ENCODE peak calls at places on chromosome 20, in seven cellular contexts. One of them, this sample, is unnamed.

GRCh38 chr20:44803383-44803941 is 6.9 kb downstream of the RIMS4 start:
- DNase-seq in AG10803: no peak
- DNase-seq in skeletal muscle cell: no peak
- DNase-seq in CD4-positive, alpha-beta T cell: no peak
- DNase-seq in colonic mucosa: no peak
- DNase-seq in NCI-H774: no peak
- DNase-seq in NCI-H1436: peak
- DNase-seq in this sample: no peak

GRCh38 chr20:32052090-32052791 is at the start of gene HCK:
- DNase-seq in skeletal muscle cell: no peak
- DNase-seq in AG10803: no peak
- DNase-seq in CD4-positive, alpha-beta T cell: no peak
- DNase-seq in NCI-H1436: no peak
- DNase-seq in NCI-H774: no peak
- DNase-seq in colonic mucosa: no peak
- DNase-seq in this sample: no peak

GRCh38 chr20:61953789-61954125 is 111.9 kb downstream of the TAF4 start:
- DNase-seq in colonic mucosa: no peak
- DNase-seq in AG10803: no peak
- DNase-seq in NCI-H1436: peak
- DNase-seq in skeletal muscle cell: no peak
- DNase-seq in NCI-H774: no peak
- DNase-seq in CD4-positive, alpha-beta T cell: no peak
- DNase-seq in this sample: no peak

GRCh38 chr20:38184098-38184497 is 19.0 kb upstream of the TGM2 start:
- DNase-seq in AG10803: no peak
- DNase-seq in colonic mucosa: no peak
- DNase-seq in NCI-H774: no peak
- DNase-seq in skeletal muscle cell: no peak
- DNase-seq in NCI-H1436: no peak
- DNase-seq in CD4-positive, alpha-beta T cell: no peak
- DNase-seq in this sample: no peak

GRCh38 chr20:16505894-16506293 is 67.4 kb downstream of the KIF16B start:
- DNase-seq in CD4-positive, alpha-beta T cell: no peak
- DNase-seq in skeletal muscle cell: no peak
- DNase-seq in colonic mucosa: no peak
- DNase-seq in AG10803: no peak
- DNase-seq in NCI-H1436: no peak
- DNase-seq in NCI-H774: no peak
- DNase-seq in this sample: no peak

GRCh38 chr20:19784511-19785172 is 26.6 kb downstream of the RIN2 start:
- DNase-seq in skeletal muscle cell: peak
- DNase-seq in colonic mucosa: peak
- DNase-seq in CD4-positive, alpha-beta T cell: no peak
- DNase-seq in NCI-H774: peak
- DNase-seq in NCI-H1436: peak
- DNase-seq in AG10803: peak
- DNase-seq in this sample: peak

GRCh38 chr20:22475662-22476061 is 108.7 kb downstream of the FOXA2 start:
- DNase-seq in skeletal muscle cell: no peak
- DNase-seq in NCI-H1436: no peak
- DNase-seq in colonic mucosa: no peak
- DNase-seq in CD4-positive, alpha-beta T cell: no peak
- DNase-seq in NCI-H774: no peak
- DNase-seq in AG10803: no peak
- DNase-seq in this sample: no peak

GRCh38 chr20:63128367-63128766 is 87.6 kb downstream of the YTHDF1 start:
- DNase-seq in AG10803: no peak
- DNase-seq in colonic mucosa: no peak
- DNase-seq in NCI-H774: no peak
- DNase-seq in skeletal muscle cell: no peak
- DNase-seq in NCI-H1436: no peak
- DNase-seq in CD4-positive, alpha-beta T cell: no peak
- DNase-seq in this sample: no peak

GRCh38 chr20:10800288-10800687 is 126.5 kb upstream of the JAG1 start:
- DNase-seq in NCI-H1436: peak
- DNase-seq in CD4-positive, alpha-beta T cell: no peak
- DNase-seq in skeletal muscle cell: no peak
- DNase-seq in colonic mucosa: no peak
- DNase-seq in NCI-H774: peak
- DNase-seq in AG10803: no peak
- DNase-seq in this sample: no peak

GRCh38 chr20:63093966-63094766 is 87.4 kb upstream of the BHLHE23 start:
- DNase-seq in skeletal muscle cell: no peak
- DNase-seq in AG10803: no peak
- DNase-seq in CD4-positive, alpha-beta T cell: no peak
- DNase-seq in colonic mucosa: no peak
- DNase-seq in NCI-H1436: no peak
- DNase-seq in NCI-H774: no peak
- DNase-seq in this sample: no peak

GRCh38 chr20:32207626-32208498 is at the start of the genes PLAGL2 and POFUT1:
- DNase-seq in colonic mucosa: peak
- DNase-seq in skeletal muscle cell: peak
- DNase-seq in CD4-positive, alpha-beta T cell: peak
- DNase-seq in AG10803: peak
- DNase-seq in NCI-H1436: peak
- DNase-seq in NCI-H774: peak
- DNase-seq in this sample: peak

GRCh38 chr20:24639167-24639548 is 169.7 kb downstream of the SYNDIG1 start:
- DNase-seq in NCI-H774: no peak
- DNase-seq in colonic mucosa: no peak
- DNase-seq in AG10803: no peak
- DNase-seq in skeletal muscle cell: no peak
- DNase-seq in CD4-positive, alpha-beta T cell: no peak
- DNase-seq in NCI-H1436: no peak
- DNase-seq in this sample: no peak

GRCh38 chr20:62010551-62011402 is 54.9 kb downstream of the TAF4 start:
- DNase-seq in AG10803: peak
- DNase-seq in NCI-H1436: peak
- DNase-seq in CD4-positive, alpha-beta T cell: peak
- DNase-seq in skeletal muscle cell: no peak
- DNase-seq in NCI-H774: no peak
- DNase-seq in colonic mucosa: peak
- DNase-seq in this sample: no peak

GRCh38 chr20:59435496-59435895 is 135.1 kb downstream of the EDN3 start:
- DNase-seq in AG10803: no peak
- DNase-seq in skeletal muscle cell: no peak
- DNase-seq in colonic mucosa: no peak
- DNase-seq in NCI-H774: peak
- DNase-seq in CD4-positive, alpha-beta T cell: no peak
- DNase-seq in NCI-H1436: no peak
- DNase-seq in this sample: peak